ENCODE peak calls at places on chromosomes 3 and 15, in nine cellular contexts. One of them, this sample, is unnamed. For H3K4me1, the result is how much of the 10 kb centered on the place peaks cover.

GRCh38 chr3:72036899-72037298 is 252.0 kb upstream of the PROK2 start:
- DNase-seq in heart left ventricle: no peak
- DNase-seq in HCT116: no peak
- DNase-seq in suprapubic skin: no peak
- DNase-seq in esophagus squamous epithelium: no peak
- DNase-seq in ovary: no peak
- DNase-seq in stomach: no peak
- DNase-seq in uterus: no peak
- DNase-seq in body of pancreas: peak
- DNase-seq in this sample: no peak

GRCh38 chr15:82966671-82967071 is 14.2 kb upstream of the HOMER2 start:
- DNase-seq in heart left ventricle: no peak
- DNase-seq in HCT116: no peak
- DNase-seq in suprapubic skin: no peak
- DNase-seq in esophagus squamous epithelium: no peak
- DNase-seq in ovary: no peak
- DNase-seq in stomach: no peak
- DNase-seq in uterus: no peak
- DNase-seq in body of pancreas: no peak
- DNase-seq in this sample: no peak

GRCh38 chr3:195555110-195555509 is 12.0 kb upstream of the PPP1R2 start:
- DNase-seq in heart left ventricle: no peak
- DNase-seq in HCT116: no peak
- DNase-seq in suprapubic skin: no peak
- DNase-seq in esophagus squamous epithelium: no peak
- DNase-seq in ovary: no peak
- DNase-seq in stomach: no peak
- DNase-seq in uterus: no peak
- DNase-seq in body of pancreas: no peak
- DNase-seq in this sample: no peak

GRCh38 chr3:69787436-69788168 is 48.3 kb downstream of the MITF start:
- DNase-seq in heart left ventricle: no peak
- DNase-seq in HCT116: no peak
- DNase-seq in suprapubic skin: no peak
- DNase-seq in esophagus squamous epithelium: no peak
- DNase-seq in ovary: no peak
- DNase-seq in stomach: no peak
- DNase-seq in uterus: no peak
- DNase-seq in body of pancreas: no peak
- DNase-seq in this sample: no peak

GRCh38 chr15:76863693-76864092 is 41.4 kb downstream of the SCAPER start:
- DNase-seq in heart left ventricle: no peak
- DNase-seq in HCT116: no peak
- DNase-seq in suprapubic skin: no peak
- DNase-seq in esophagus squamous epithelium: no peak
- DNase-seq in ovary: no peak
- DNase-seq in stomach: no peak
- DNase-seq in uterus: no peak
- DNase-seq in body of pancreas: no peak
- DNase-seq in this sample: no peak

GRCh38 chr15:69820819-69821218 is 276.9 kb downstream of the TLE3 start:
- DNase-seq in heart left ventricle: no peak
- DNase-seq in HCT116: no peak
- DNase-seq in suprapubic skin: no peak
- DNase-seq in esophagus squamous epithelium: no peak
- DNase-seq in ovary: no peak
- DNase-seq in stomach: no peak
- DNase-seq in uterus: no peak
- DNase-seq in body of pancreas: no peak
- DNase-seq in this sample: no peak

GRCh38 chr3:25354071-25354470 is 74.0 kb upstream of the RARB start:
- DNase-seq in heart left ventricle: no peak
- DNase-seq in HCT116: no peak
- DNase-seq in suprapubic skin: no peak
- DNase-seq in esophagus squamous epithelium: no peak
- DNase-seq in ovary: no peak
- DNase-seq in stomach: no peak
- DNase-seq in uterus: no peak
- DNase-seq in body of pancreas: no peak
- DNase-seq in this sample: no peak

GRCh38 chr3:118991775-118992174 is 42.9 kb downstream of the IGSF11 start:
- DNase-seq in heart left ventricle: peak
- DNase-seq in HCT116: no peak
- DNase-seq in suprapubic skin: no peak
- DNase-seq in esophagus squamous epithelium: no peak
- DNase-seq in ovary: no peak
- DNase-seq in stomach: peak
- DNase-seq in uterus: no peak
- DNase-seq in body of pancreas: peak
- DNase-seq in this sample: no peak

GRCh38 chr3:45548724-45549123 is 45.8 kb upstream of the LIMD1 start:
- DNase-seq in heart left ventricle: no peak
- DNase-seq in HCT116: no peak
- DNase-seq in suprapubic skin: no peak
- DNase-seq in esophagus squamous epithelium: no peak
- DNase-seq in ovary: no peak
- DNase-seq in stomach: no peak
- DNase-seq in uterus: no peak
- DNase-seq in body of pancreas: no peak
- DNase-seq in this sample: no peak

DNA sequence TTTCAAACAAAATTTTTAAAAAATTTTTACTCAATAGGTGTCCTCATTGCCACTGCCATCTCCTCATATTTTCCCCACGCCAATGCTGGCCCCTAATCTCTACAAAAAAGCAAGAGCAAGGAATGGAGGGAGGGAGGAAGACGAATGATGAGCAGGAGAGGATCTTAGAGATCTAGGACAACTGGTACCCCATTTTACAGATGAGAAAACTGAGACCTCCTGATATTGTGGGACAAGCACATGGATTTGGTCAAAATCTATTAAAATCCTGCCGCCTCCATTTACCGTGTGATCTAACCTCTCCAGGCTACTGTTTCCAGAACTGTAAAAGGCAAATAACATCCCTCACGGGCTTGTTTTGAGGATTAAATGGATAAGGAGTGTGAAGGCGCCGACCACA is 4.6 kb downstream of the HEG1 start:
- DNase-seq in heart left ventricle: no peak
- DNase-seq in HCT116: no peak
- DNase-seq in suprapubic skin: no peak
- DNase-seq in esophagus squamous epithelium: no peak
- DNase-seq in ovary: no peak
- DNase-seq in stomach: no peak
- DNase-seq in uterus: no peak
- DNase-seq in body of pancreas: no peak
- DNase-seq in this sample: no peak
- H3K4me3 ChIP-seq in heart left ventricle: no peak
- H3K4me3 ChIP-seq in HCT116: no peak
- H3K4me3 ChIP-seq in suprapubic skin: no peak
- H3K4me3 ChIP-seq in esophagus squamous epithelium: no peak
- H3K4me3 ChIP-seq in ovary: no peak
- H3K4me3 ChIP-seq in stomach: no peak
- H3K4me3 ChIP-seq in uterus: no peak
- H3K4me3 ChIP-seq in body of pancreas: no peak
- H3K4me3 ChIP-seq in this sample: no peak

DNA sequence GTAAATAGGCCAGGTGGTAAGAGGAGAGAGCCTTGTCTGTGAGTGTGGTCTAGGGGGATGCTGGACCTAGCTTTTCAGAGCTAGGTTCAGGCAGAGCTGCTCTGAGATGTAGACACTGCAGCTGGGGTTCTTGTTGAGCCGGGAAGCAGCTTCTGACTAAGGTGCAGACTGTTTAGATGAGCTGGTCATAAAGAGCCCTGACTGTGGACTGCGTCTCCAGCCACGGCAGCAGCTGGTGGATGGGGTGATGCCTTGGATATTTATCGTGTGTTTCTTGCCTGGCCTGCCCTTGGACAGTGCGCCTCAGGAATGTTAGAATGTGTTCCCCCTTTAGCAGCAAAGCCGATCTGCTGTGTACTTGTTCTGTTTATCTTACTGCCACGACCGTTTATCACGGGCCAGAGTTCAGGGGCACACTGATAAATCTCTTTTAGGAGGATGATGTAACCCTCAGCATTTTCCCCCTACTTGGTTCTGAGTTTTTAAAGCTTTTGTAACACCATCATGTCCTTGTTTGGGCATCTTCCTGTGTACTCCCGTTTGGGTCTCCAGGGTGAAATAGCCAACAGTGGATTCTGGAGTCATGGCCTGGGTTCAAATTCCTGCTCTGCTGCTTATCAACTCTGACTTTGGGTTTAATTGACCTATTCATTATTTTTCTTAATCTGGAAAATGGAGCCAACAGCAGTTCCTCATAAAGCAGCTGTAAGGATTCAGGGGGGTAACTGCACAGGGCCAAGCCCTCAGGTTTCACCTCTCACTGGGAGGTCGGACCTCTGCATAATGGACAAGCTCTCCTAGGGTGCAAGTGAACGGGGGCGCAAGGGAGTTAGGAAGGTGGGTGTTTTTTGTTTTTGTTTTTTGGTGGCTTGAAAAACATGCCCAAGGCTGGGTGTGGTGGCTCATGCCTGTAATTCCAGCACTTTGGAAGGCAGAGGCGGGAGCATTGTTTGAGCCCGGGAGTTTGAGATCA is 51.4 kb downstream of the FLNB start:
- DNase-seq in heart left ventricle: no peak
- DNase-seq in HCT116: no peak
- DNase-seq in suprapubic skin: no peak
- DNase-seq in esophagus squamous epithelium: no peak
- DNase-seq in ovary: peak
- DNase-seq in stomach: peak
- DNase-seq in uterus: peak
- DNase-seq in body of pancreas: peak
- DNase-seq in this sample: no peak
- H3K4me1 ChIP-seq in heart left ventricle: half or more
- H3K4me1 ChIP-seq in HCT116: half or more
- H3K4me1 ChIP-seq in suprapubic skin: under half
- H3K4me1 ChIP-seq in esophagus squamous epithelium: under half
- H3K4me1 ChIP-seq in ovary: under half
- H3K4me1 ChIP-seq in stomach: under half
- H3K4me1 ChIP-seq in uterus: under half
- H3K4me1 ChIP-seq in body of pancreas: under half
- H3K4me1 ChIP-seq in this sample: under half

GRCh38 chr3:49803464-49804140 is 541 bp downstream of the INKA1 start:
- DNase-seq in heart left ventricle: peak
- DNase-seq in HCT116: no peak
- DNase-seq in suprapubic skin: no peak
- DNase-seq in esophagus squamous epithelium: no peak
- DNase-seq in ovary: peak
- DNase-seq in stomach: no peak
- DNase-seq in uterus: peak
- DNase-seq in body of pancreas: no peak
- DNase-seq in this sample: peak
- TF ChIP-seq POLR2A in heart left ventricle: no peak
- TF ChIP-seq POLR2A in HCT116: no peak
- TF ChIP-seq POLR2A in suprapubic skin: no peak
- TF ChIP-seq POLR2A in esophagus squamous epithelium: no peak
- TF ChIP-seq POLR2A in ovary: no peak
- TF ChIP-seq POLR2A in stomach: no peak
- TF ChIP-seq POLR2A in uterus: no peak
- TF ChIP-seq POLR2A in body of pancreas: no peak
- TF ChIP-seq POLR2A in this sample: no peak

GRCh38 chr3:52384009-52384761 is 60.7 kb downstream of the SEMA3G start:
- DNase-seq in heart left ventricle: no peak
- DNase-seq in HCT116: no peak
- DNase-seq in suprapubic skin: no peak
- DNase-seq in esophagus squamous epithelium: no peak
- DNase-seq in ovary: no peak
- DNase-seq in stomach: no peak
- DNase-seq in uterus: no peak
- DNase-seq in body of pancreas: no peak
- DNase-seq in this sample: no peak
- H3K4me3 ChIP-seq in heart left ventricle: no peak
- H3K4me3 ChIP-seq in HCT116: no peak
- H3K4me3 ChIP-seq in suprapubic skin: no peak
- H3K4me3 ChIP-seq in esophagus squamous epithelium: no peak
- H3K4me3 ChIP-seq in ovary: no peak
- H3K4me3 ChIP-seq in stomach: no peak
- H3K4me3 ChIP-seq in uterus: no peak
- H3K4me3 ChIP-seq in body of pancreas: no peak
- H3K4me3 ChIP-seq in this sample: no peak

DNA sequence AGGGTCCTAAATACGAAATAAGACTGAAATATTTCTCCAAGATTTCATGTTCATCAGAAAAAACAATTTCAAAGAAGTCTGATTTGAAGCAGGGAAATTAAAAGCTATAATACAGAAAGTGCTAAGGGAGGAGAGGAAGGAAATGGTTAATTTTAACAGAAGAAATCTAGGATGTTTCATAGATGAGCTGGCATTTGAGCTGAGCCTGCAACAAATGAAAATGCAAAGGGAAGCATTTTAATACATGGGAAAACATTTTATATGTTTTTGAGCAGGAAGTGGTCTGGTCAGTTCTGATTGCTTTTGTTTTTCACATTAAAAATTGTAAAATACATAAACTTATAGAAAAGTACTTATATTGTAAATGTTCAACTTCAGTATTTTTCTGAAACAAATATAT is 17.2 kb upstream of the RAP2B start:
- DNase-seq in heart left ventricle: no peak
- DNase-seq in HCT116: no peak
- DNase-seq in suprapubic skin: no peak
- DNase-seq in esophagus squamous epithelium: no peak
- DNase-seq in ovary: no peak
- DNase-seq in stomach: no peak
- DNase-seq in uterus: no peak
- DNase-seq in body of pancreas: no peak
- DNase-seq in this sample: no peak
- H3K4me1 ChIP-seq in heart left ventricle: under half
- H3K4me1 ChIP-seq in HCT116: under half
- H3K4me1 ChIP-seq in suprapubic skin: under half
- H3K4me1 ChIP-seq in esophagus squamous epithelium: under half
- H3K4me1 ChIP-seq in ovary: under half
- H3K4me1 ChIP-seq in stomach: under half
- H3K4me1 ChIP-seq in uterus: under half
- H3K4me1 ChIP-seq in body of pancreas: under half
- H3K4me1 ChIP-seq in this sample: under half

DNA sequence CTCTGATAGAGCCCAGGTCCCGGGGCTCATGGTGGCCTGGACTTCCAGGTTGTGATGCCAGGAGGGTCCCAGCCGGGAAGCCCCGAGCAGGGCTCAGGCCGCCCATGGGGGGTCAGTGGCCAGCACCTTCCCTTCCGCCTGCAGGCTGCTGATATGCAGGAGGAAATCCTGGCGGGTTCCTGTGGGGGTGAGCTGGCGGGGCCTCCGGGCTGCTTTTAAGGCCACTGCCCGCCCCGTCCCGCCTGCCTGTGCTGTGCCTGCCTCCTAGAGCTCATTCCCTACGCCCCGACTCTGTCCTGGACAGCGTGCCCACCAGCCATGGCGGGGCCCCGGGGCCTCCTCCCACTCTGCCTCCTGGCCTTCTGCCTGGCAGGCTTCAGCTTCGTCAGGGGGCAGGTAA is at the start of gene STAB1:
- DNase-seq in heart left ventricle: peak
- DNase-seq in HCT116: no peak
- DNase-seq in suprapubic skin: no peak
- DNase-seq in esophagus squamous epithelium: no peak
- DNase-seq in ovary: no peak
- DNase-seq in stomach: no peak
- DNase-seq in uterus: peak
- DNase-seq in body of pancreas: peak
- DNase-seq in this sample: peak
- TF ChIP-seq POLR2A in heart left ventricle: no peak
- TF ChIP-seq POLR2A in HCT116: no peak
- TF ChIP-seq POLR2A in suprapubic skin: no peak
- TF ChIP-seq POLR2A in esophagus squamous epithelium: no peak
- TF ChIP-seq POLR2A in ovary: no peak
- TF ChIP-seq POLR2A in stomach: no peak
- TF ChIP-seq POLR2A in uterus: no peak
- TF ChIP-seq POLR2A in body of pancreas: no peak
- TF ChIP-seq POLR2A in this sample: no peak

This sample was measured in gastrocnemius medialis.